ENCODE peak calls at places on chromosomes 2 and 18, in nine cellular contexts. C is foreskin fibroblast; G is fibroblast of the aortic adventitia; A is astrocyte of the spinal cord; P is RKO; Z is activated CD4-positive, alpha-beta T cell treated with anti-CD3 and anti-CD28 coated beads, Interleukin-2, amount 10 ng/mL, durations not matched to agents 7 days and 5 days; T is ACHN; V is H54; H is AML-193. I is an unnamed sample.

GRCh38 chr2:199738723-199739412 is 112.1 kb downstream of the FTCDNL1 start:
- DNase-seq in C (peak), V (no peak), Z (no peak), P (no peak), G (peak), H (peak), A (no peak), T (no peak), I (peak)

GRCh38 chr2:164882276-164882675 is 40.7 kb upstream of the COBLL1 start:
- DNase-seq in V (no peak), H (no peak), P (no peak), Z (no peak), C (peak), A (peak), T (no peak), G (peak), I (no peak)

GRCh38 chr2:187719510-187719909 is 165.3 kb upstream of the TFPI start:
- DNase-seq in G (no peak), A (no peak), C (no peak), Z (no peak), H (no peak), P (no peak), V (no peak), T (no peak), I (no peak)

GRCh38 chr2:171893196-171893823 is 734 bp downstream of the SLC25A12 start:
- DNase-seq in V (no peak), H (peak), P (peak), C (peak), T (no peak), Z (no peak), A (no peak), G (peak), I (no peak)

GRCh38 chr2:161039071-161039470 is 121.2 kb upstream of the TANK start:
- DNase-seq in P (no peak), Z (no peak), A (no peak), H (no peak), T (no peak), V (no peak), G (no peak), C (no peak), I (no peak)

GRCh38 chr2:81645750-81646301 is 1341.3 kb upstream of the LRRTM1 start:
- DNase-seq in Z (no peak), T (no peak), G (no peak), C (no peak), V (no peak), A (no peak), P (no peak), H (no peak), I (no peak)

GRCh38 chr2:218569661-218570500 is 1.2 kb downstream of the CNOT9 start:
- DNase-seq in V (no peak), G (peak), P (peak), Z (no peak), H (no peak), C (peak), A (peak), T (peak), I (no peak)

GRCh38 chr2:171788316-171788993 is 101.2 kb downstream of the DYNC1I2 start:
- DNase-seq in V (no peak), C (no peak), H (no peak), G (no peak), A (no peak), T (no peak), Z (no peak), P (no peak), I (no peak)

GRCh38 chr2:15941483-15941853 is 1.1 kb downstream of the MYCN start:
- DNase-seq in P (no peak), V (no peak), T (no peak), A (no peak), C (no peak), Z (no peak), H (no peak), G (no peak), I (peak)

GRCh38 chr2:129806317-129806716 is 173.1 kb upstream of the RAB6C start:
- DNase-seq in H (no peak), T (no peak), G (no peak), V (no peak), C (no peak), P (no peak), Z (no peak), A (no peak), I (no peak)

GRCh38 chr2:152464853-152465470 is 130.0 kb downstream of the FMNL2 start:
- DNase-seq in T (no peak), G (no peak), P (no peak), Z (no peak), H (no peak), A (no peak), C (no peak), V (no peak), I (no peak)

GRCh38 chr2:30421551-30422436 is 25.3 kb upstream of the LCLAT1 start:
- DNase-seq in A (peak), H (no peak), P (no peak), T (no peak), Z (peak), C (peak), V (no peak), G (peak), I (no peak)

GRCh38 chr2:16623564-16624418 is 41.8 kb downstream of the CYRIA start:
- DNase-seq in A (no peak), G (no peak), T (no peak), H (no peak), Z (no peak), P (no peak), V (no peak), C (no peak), I (no peak)

GRCh38 chr2:83106853-83107252 is 1352.2 kb downstream of the SUCLG1 start:
- DNase-seq in G (no peak), P (no peak), C (no peak), T (no peak), V (no peak), Z (no peak), H (no peak), A (no peak), I (no peak)

GRCh38 chr2:63871864-63872263 is 30.2 kb downstream of the UGP2 start:
- DNase-seq in T (no peak), C (no peak), G (no peak), V (no peak), A (no peak), H (no peak), P (no peak), Z (no peak), I (no peak)

GRCh38 chr2:43443317-43443716 is 152.5 kb downstream of the THADA start:
- DNase-seq in Z (no peak), A (no peak), V (no peak), T (no peak), H (no peak), G (no peak), C (no peak), P (no peak), I (no peak)

GRCh38 chr2:144310484-144310883 is 209.4 kb downstream of the ZEB2 start:
- DNase-seq in P (no peak), C (no peak), A (no peak), G (no peak), T (no peak), V (no peak), Z (no peak), H (no peak), I (no peak)

GRCh38 chr2:166539340-166540162 is 45.5 kb upstream of the SCN7A start:
- DNase-seq in H (peak), C (peak), P (peak), Z (peak), T (peak), A (peak), G (peak), V (peak), I (peak)

GRCh38 chr2:118830886-118831285 is 16.6 kb downstream of the EN1 start:
- DNase-seq in H (no peak), A (no peak), C (no peak), T (no peak), G (no peak), V (no peak), P (no peak), Z (no peak), I (no peak)

GRCh38 chr2:38045811-38046210 is 30.1 kb downstream of the CYP1B1 start:
- DNase-seq in T (no peak), V (no peak), Z (no peak), H (no peak), A (no peak), G (no peak), C (peak), P (no peak), I (no peak)

GRCh38 chr2:10346929-10347558 is 44.3 kb downstream of the HPCAL1 start:
- DNase-seq in Z (no peak), G (no peak), A (no peak), P (no peak), H (no peak), T (peak), V (no peak), C (no peak), I (no peak)

GRCh38 chr2:218648473-218649100 is 10.8 kb downstream of the ZNF142 start:
- DNase-seq in H (peak), G (peak), P (peak), Z (peak), T (peak), V (peak), C (peak), A (peak), I (peak)

GRCh38 chr2:71675296-71675695 is 221.9 kb downstream of the DYSF start:
- DNase-seq in Z (no peak), H (no peak), G (no peak), P (no peak), A (no peak), T (no peak), C (no peak), V (no peak), I (no peak)

GRCh38 chr2:172922294-172922693 is 153.4 kb upstream of the MAP3K20 start:
- DNase-seq in H (no peak), T (no peak), A (no peak), V (no peak), P (no peak), C (no peak), Z (no peak), G (no peak), I (no peak)

GRCh38 chr2:19746611-19747309 is 155.0 kb downstream of the TTC32 start:
- DNase-seq in A (peak), Z (no peak), T (peak), V (peak), C (peak), P (no peak), G (peak), H (no peak), I (peak)

GRCh38 chr2:231660860-231661259 is 47.5 kb upstream of the PTMA start:
- DNase-seq in V (no peak), Z (no peak), A (no peak), T (no peak), C (no peak), P (no peak), G (no peak), H (no peak), I (no peak)

GRCh38 chr2:234947556-234947955 is 4.3 kb upstream of the SH3BP4 start:
- DNase-seq in C (peak), P (no peak), V (no peak), G (no peak), T (no peak), Z (no peak), A (no peak), H (no peak), I (no peak)

GRCh38 chr2:111706481-111707001 is 177.5 kb downstream of the ANAPC1 start:
- DNase-seq in Z (no peak), V (no peak), G (no peak), T (no peak), A (no peak), C (no peak), P (no peak), H (no peak), I (no peak)

GRCh38 chr18:34802938-34803337 is 92.8 kb downstream of the DTNA start:
- DNase-seq in A (peak), T (no peak), Z (no peak), V (no peak), H (no peak), G (no peak), P (no peak), C (no peak), I (no peak)